ENCODE peak calls at places on chromosome 9, in five cellular contexts. One of them, this sample, is unnamed.

GRCh38 chr9:72577212-72577753 is 55.9 kb downstream of the TMC1 start:
- DNase-seq in tibial nerve: no peak
- DNase-seq in choroid plexus epithelial cell: peak
- DNase-seq in thyroid gland: peak
- DNase-seq in HFFc6: peak
- DNase-seq in this sample: peak

GRCh38 chr9:131099088-131099611 is 2.8 kb downstream of the AIF1L start:
- DNase-seq in choroid plexus epithelial cell: no peak
- DNase-seq in tibial nerve: no peak
- DNase-seq in HFFc6: no peak
- DNase-seq in thyroid gland: peak
- DNase-seq in this sample: no peak

GRCh38 chr9:6759114-6759977 is 1.6 kb downstream of the KDM4C start:
- DNase-seq in HFFc6: peak
- DNase-seq in tibial nerve: no peak
- DNase-seq in thyroid gland: peak
- DNase-seq in choroid plexus epithelial cell: peak
- DNase-seq in this sample: peak

GRCh38 chr9:116230233-116230632 is 76.6 kb downstream of the PAPPA start:
- DNase-seq in tibial nerve: no peak
- DNase-seq in thyroid gland: no peak
- DNase-seq in HFFc6: no peak
- DNase-seq in choroid plexus epithelial cell: no peak
- DNase-seq in this sample: no peak

GRCh38 chr9:99573883-99574282 is 247.8 kb upstream of the NR4A3 start:
- DNase-seq in tibial nerve: no peak
- DNase-seq in HFFc6: no peak
- DNase-seq in thyroid gland: no peak
- DNase-seq in choroid plexus epithelial cell: no peak
- DNase-seq in this sample: no peak

GRCh38 chr9:89891221-89892052 is 286.6 kb downstream of the GADD45G start:
- DNase-seq in HFFc6: no peak
- DNase-seq in thyroid gland: no peak
- DNase-seq in tibial nerve: peak
- DNase-seq in choroid plexus epithelial cell: no peak
- DNase-seq in this sample: no peak

GRCh38 chr9:121172726-121173487 is 28.8 kb downstream of the RAB14 start:
- DNase-seq in tibial nerve: no peak
- DNase-seq in thyroid gland: no peak
- DNase-seq in choroid plexus epithelial cell: no peak
- DNase-seq in HFFc6: no peak
- DNase-seq in this sample: no peak

GRCh38 chr9:80378669-80379293 is 807.0 kb downstream of the TLE4 start:
- DNase-seq in tibial nerve: no peak
- DNase-seq in choroid plexus epithelial cell: peak
- DNase-seq in thyroid gland: no peak
- DNase-seq in HFFc6: no peak
- DNase-seq in this sample: no peak

GRCh38 chr9:18442629-18443491 is 31.1 kb upstream of the ADAMTSL1 start:
- DNase-seq in tibial nerve: peak
- DNase-seq in thyroid gland: peak
- DNase-seq in choroid plexus epithelial cell: peak
- DNase-seq in HFFc6: peak
- DNase-seq in this sample: peak

GRCh38 chr9:76803762-76804161 is 39.5 kb downstream of the PCA3 start:
- DNase-seq in choroid plexus epithelial cell: no peak
- DNase-seq in thyroid gland: no peak
- DNase-seq in HFFc6: no peak
- DNase-seq in tibial nerve: no peak
- DNase-seq in this sample: no peak

GRCh38 chr9:90002299-90003045 is 397.7 kb downstream of the GADD45G start:
- DNase-seq in tibial nerve: no peak
- DNase-seq in thyroid gland: no peak
- DNase-seq in choroid plexus epithelial cell: no peak
- DNase-seq in HFFc6: no peak
- DNase-seq in this sample: no peak

GRCh38 chr9:78930281-78930680 is 633.4 kb downstream of the PSAT1 start:
- DNase-seq in HFFc6: no peak
- DNase-seq in tibial nerve: no peak
- DNase-seq in choroid plexus epithelial cell: no peak
- DNase-seq in thyroid gland: no peak
- DNase-seq in this sample: no peak

GRCh38 chr9:138051586-138052321 is 174.2 kb downstream of the CACNA1B start:
- DNase-seq in thyroid gland: no peak
- DNase-seq in choroid plexus epithelial cell: no peak
- DNase-seq in tibial nerve: no peak
- DNase-seq in HFFc6: no peak
- DNase-seq in this sample: no peak

GRCh38 chr9:69885931-69886330 is 65.3 kb downstream of the CFAP95 start:
- DNase-seq in tibial nerve: no peak
- DNase-seq in thyroid gland: no peak
- DNase-seq in HFFc6: no peak
- DNase-seq in choroid plexus epithelial cell: no peak
- DNase-seq in this sample: no peak

GRCh38 chr9:19994296-19994695 is 205.5 kb upstream of the SLC24A2 start:
- DNase-seq in HFFc6: peak
- DNase-seq in choroid plexus epithelial cell: no peak
- DNase-seq in thyroid gland: peak
- DNase-seq in tibial nerve: no peak
- DNase-seq in this sample: no peak

GRCh38 chr9:109411818-109412352 is 86.2 kb downstream of the PTPN3 start:
- DNase-seq in choroid plexus epithelial cell: peak
- DNase-seq in tibial nerve: no peak
- DNase-seq in HFFc6: peak
- DNase-seq in thyroid gland: peak
- DNase-seq in this sample: peak

GRCh38 chr9:126334626-126335621 is 8.3 kb downstream of the MVB12B start:
- DNase-seq in tibial nerve: no peak
- DNase-seq in choroid plexus epithelial cell: peak
- DNase-seq in thyroid gland: no peak
- DNase-seq in HFFc6: no peak
- DNase-seq in this sample: no peak

GRCh38 chr9:4126184-4126865 is 173.5 kb downstream of the GLIS3 start:
- DNase-seq in thyroid gland: no peak
- DNase-seq in HFFc6: peak
- DNase-seq in choroid plexus epithelial cell: peak
- DNase-seq in tibial nerve: no peak
- DNase-seq in this sample: no peak

GRCh38 chr9:137679249-137679648 is 60.4 kb downstream of the EHMT1 start:
- DNase-seq in choroid plexus epithelial cell: no peak
- DNase-seq in thyroid gland: no peak
- DNase-seq in HFFc6: no peak
- DNase-seq in tibial nerve: no peak
- DNase-seq in this sample: no peak

DNA sequence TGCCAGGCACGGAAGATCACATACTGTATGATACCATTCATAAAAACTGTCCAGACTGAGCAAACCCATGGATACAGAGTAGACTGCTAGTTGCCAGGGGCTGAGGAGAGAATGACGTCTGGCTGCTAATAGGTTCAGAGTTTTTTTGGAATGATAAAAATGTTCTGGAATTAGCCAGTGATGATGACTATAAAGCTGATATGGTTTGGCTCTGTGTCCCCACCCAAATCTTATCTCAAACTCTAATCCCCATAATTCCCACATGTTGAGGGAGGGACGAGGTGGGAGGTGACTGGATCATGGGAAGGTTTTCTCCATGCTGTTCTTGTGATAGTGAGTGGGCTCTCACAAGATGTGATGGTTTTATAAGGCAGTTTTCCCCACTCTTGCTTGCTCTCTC is 37.4 kb downstream of the CAMSAP1 start:
- DNase-seq in thyroid gland: no peak
- DNase-seq in choroid plexus epithelial cell: no peak
- DNase-seq in tibial nerve: no peak
- DNase-seq in HFFc6: no peak
- DNase-seq in this sample: no peak
- TF ChIP-seq CTCF in thyroid gland: no peak
- TF ChIP-seq CTCF in choroid plexus epithelial cell: no peak
- TF ChIP-seq CTCF in tibial nerve: no peak
- TF ChIP-seq CTCF in HFFc6: no peak
- TF ChIP-seq CTCF in this sample: no peak

GRCh38 chr9:124415102-124415851 is at the start of gene PSMB7:
- DNase-seq in tibial nerve: peak
- DNase-seq in choroid plexus epithelial cell: peak
- DNase-seq in thyroid gland: peak
- DNase-seq in HFFc6: peak
- DNase-seq in this sample: peak
- TF ChIP-seq CTCF in tibial nerve: peak
- TF ChIP-seq CTCF in choroid plexus epithelial cell: peak
- TF ChIP-seq CTCF in thyroid gland: no peak
- TF ChIP-seq CTCF in HFFc6: peak
- TF ChIP-seq CTCF in this sample: peak

DNA sequence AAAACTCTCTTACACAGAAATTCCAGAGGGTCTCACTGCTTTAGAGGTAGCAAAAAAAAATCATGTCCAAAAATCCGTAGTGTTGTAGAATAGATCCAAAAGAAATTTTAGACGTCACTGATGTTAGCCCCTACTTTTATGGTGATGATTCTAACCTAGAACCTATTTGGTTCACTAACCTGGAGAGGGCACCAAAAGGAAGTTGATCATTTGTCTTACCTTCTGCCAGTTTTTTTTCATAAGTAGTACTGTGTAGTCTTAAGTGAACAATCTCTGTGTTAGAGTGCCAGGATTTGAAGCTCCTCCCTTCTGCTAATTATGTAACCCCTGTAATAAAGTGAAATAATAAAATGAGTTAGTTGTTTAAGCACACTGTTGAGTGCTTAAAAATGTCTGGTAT is 215.2 kb downstream of the SMARCA2 start:
- DNase-seq in HFFc6: no peak
- DNase-seq in thyroid gland: no peak
- DNase-seq in tibial nerve: no peak
- DNase-seq in choroid plexus epithelial cell: no peak
- DNase-seq in this sample: no peak
- TF ChIP-seq CTCF in HFFc6: peak
- TF ChIP-seq CTCF in thyroid gland: no peak
- TF ChIP-seq CTCF in tibial nerve: no peak
- TF ChIP-seq CTCF in choroid plexus epithelial cell: no peak
- TF ChIP-seq CTCF in this sample: no peak

GRCh38 chr9:128249558-128249913 is 26.3 kb downstream of the GOLGA2 start:
- DNase-seq in choroid plexus epithelial cell: no peak
- DNase-seq in tibial nerve: no peak
- DNase-seq in thyroid gland: no peak
- DNase-seq in HFFc6: no peak
- DNase-seq in this sample: no peak
- TF ChIP-seq CTCF in choroid plexus epithelial cell: no peak
- TF ChIP-seq CTCF in tibial nerve: no peak
- TF ChIP-seq CTCF in thyroid gland: no peak
- TF ChIP-seq CTCF in HFFc6: no peak
- TF ChIP-seq CTCF in this sample: no peak

GRCh38 chr9:77819672-77820071 is 171.6 kb upstream of the GNA14 start:
- DNase-seq in HFFc6: peak
- DNase-seq in choroid plexus epithelial cell: peak
- DNase-seq in thyroid gland: no peak
- DNase-seq in tibial nerve: no peak
- DNase-seq in this sample: peak
- TF ChIP-seq CTCF in HFFc6: no peak
- TF ChIP-seq CTCF in choroid plexus epithelial cell: no peak
- TF ChIP-seq CTCF in thyroid gland: no peak
- TF ChIP-seq CTCF in tibial nerve: no peak
- TF ChIP-seq CTCF in this sample: no peak

GRCh38 chr9:36796671-36797419 is 224.2 kb downstream of the MELK start:
- DNase-seq in tibial nerve: no peak
- DNase-seq in HFFc6: no peak
- DNase-seq in thyroid gland: no peak
- DNase-seq in choroid plexus epithelial cell: no peak
- DNase-seq in this sample: no peak

GRCh38 chr9:36802171-36802920 is 229.7 kb downstream of the MELK start:
- DNase-seq in thyroid gland: no peak
- DNase-seq in HFFc6: peak
- DNase-seq in tibial nerve: peak
- DNase-seq in choroid plexus epithelial cell: peak
- DNase-seq in this sample: no peak

GRCh38 chr9:36793277-36793676 is 220.6 kb downstream of the MELK start:
- DNase-seq in HFFc6: no peak
- DNase-seq in tibial nerve: no peak
- DNase-seq in choroid plexus epithelial cell: no peak
- DNase-seq in thyroid gland: no peak
- DNase-seq in this sample: peak

GRCh38 chr9:36797471-36798220 is 225.0 kb downstream of the MELK start:
- DNase-seq in HFFc6: no peak
- DNase-seq in tibial nerve: no peak
- DNase-seq in thyroid gland: no peak
- DNase-seq in choroid plexus epithelial cell: no peak
- DNase-seq in this sample: no peak

DNA sequence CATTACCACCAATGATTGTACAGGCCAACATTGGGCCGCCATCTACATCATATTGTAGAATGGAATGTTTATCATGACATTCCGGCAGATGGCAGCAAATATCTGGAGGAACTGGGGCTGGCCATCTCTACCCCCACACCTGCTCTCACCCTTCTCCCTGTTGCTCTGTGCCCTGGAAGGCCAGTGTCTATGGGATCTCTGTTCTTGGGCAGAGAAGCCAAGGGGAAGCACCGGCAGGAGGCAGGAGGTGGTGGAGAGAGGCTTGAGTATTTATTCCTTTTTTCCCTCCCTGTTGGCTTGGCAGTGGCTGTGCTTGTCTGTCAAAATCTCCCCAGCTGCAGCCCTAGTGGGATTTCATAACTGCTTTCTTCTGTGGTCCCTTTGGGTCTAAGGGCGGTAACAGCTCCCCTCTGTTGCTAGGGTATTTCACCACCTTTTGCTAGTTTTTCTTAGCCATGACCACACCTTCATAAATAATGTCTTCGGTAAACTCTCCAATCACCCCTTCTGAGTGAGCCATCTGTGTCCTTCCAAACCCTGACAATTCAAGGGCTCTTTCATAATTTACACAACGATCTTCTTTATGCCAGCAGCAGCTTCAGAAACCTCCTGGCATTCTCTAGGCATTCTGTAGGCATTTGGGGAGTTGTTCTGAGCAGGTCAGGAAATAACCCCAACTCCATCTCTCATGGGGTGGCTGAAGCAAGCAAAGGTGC is 225.8 kb downstream of the MELK start:
- DNase-seq in choroid plexus epithelial cell: no peak
- DNase-seq in HFFc6: no peak
- DNase-seq in tibial nerve: no peak
- DNase-seq in thyroid gland: no peak
- DNase-seq in this sample: peak
- TF ChIP-seq CTCF in choroid plexus epithelial cell: peak
- TF ChIP-seq CTCF in HFFc6: no peak
- TF ChIP-seq CTCF in tibial nerve: no peak
- TF ChIP-seq CTCF in thyroid gland: no peak
- TF ChIP-seq CTCF in this sample: no peak

GRCh38 chr9:134436926-134437325 is 110.7 kb downstream of the RXRA start:
- DNase-seq in thyroid gland: no peak
- DNase-seq in tibial nerve: no peak
- DNase-seq in choroid plexus epithelial cell: no peak
- DNase-seq in HFFc6: no peak
- DNase-seq in this sample: no peak
- TF ChIP-seq CTCF in thyroid gland: no peak
- TF ChIP-seq CTCF in tibial nerve: no peak
- TF ChIP-seq CTCF in choroid plexus epithelial cell: no peak
- TF ChIP-seq CTCF in HFFc6: no peak
- TF ChIP-seq CTCF in this sample: no peak

GRCh38 chr9:38030658-38031057 is 38.4 kb downstream of the SHB start:
- DNase-seq in choroid plexus epithelial cell: no peak
- DNase-seq in tibial nerve: no peak
- DNase-seq in thyroid gland: no peak
- DNase-seq in HFFc6: no peak
- DNase-seq in this sample: no peak
- TF ChIP-seq CTCF in choroid plexus epithelial cell: peak
- TF ChIP-seq CTCF in tibial nerve: no peak
- TF ChIP-seq CTCF in thyroid gland: no peak
- TF ChIP-seq CTCF in HFFc6: peak
- TF ChIP-seq CTCF in this sample: no peak

This sample was measured in NB4.